ENCODE peak calls at places on chromosomes 6 and 20, in seven cellular contexts. Z, J, T, C, P, D and U are unnamed samples.

GRCh38 chr6:24344981-24345380 is 12.9 kb downstream of the DCDC2 start:
- DNase-seq in Z (no peak), J (no peak), T (no peak), C (no peak), P (no peak), D (no peak), U (no peak)

GRCh38 chr6:41505084-41506049 is 40.8 kb upstream of the FOXP4 start:
- DNase-seq in Z (no peak), J (no peak), T (peak; percentile 91), C (no peak), P (no peak), D (no peak), U (no peak)

GRCh38 chr6:85015396-85015990 is 251.1 kb upstream of the TBX18 start:
- DNase-seq in Z (no peak), J (peak; percentile 63), T (peak; percentile 17), C (peak; percentile 57), P (peak; percentile 26), D (peak; percentile 61), U (peak; percentile 33)

GRCh38 chr20:46779831-46780230 is 70.4 kb downstream of the SLC2A10 start:
- DNase-seq in Z (no peak), J (no peak), T (no peak), C (no peak), P (no peak), D (no peak), U (peak; percentile 27)

GRCh38 chr20:46694484-46694883 is 5.2 kb upstream of the TP53RK start:
- DNase-seq in Z (peak; percentile 27), J (no peak), T (no peak), C (no peak), P (no peak), D (peak; percentile 70), U (no peak)

GRCh38 chr6:5656226-5656625 is 350.5 kb downstream of the NRN1 start:
- DNase-seq in Z (no peak), J (no peak), T (no peak), C (no peak), P (no peak), D (no peak), U (no peak)

GRCh38 chr6:33578588-33579011 is 1.5 kb downstream of the BAK1 start:
- DNase-seq in Z (no peak), J (no peak), T (no peak), C (no peak), P (no peak), D (peak; percentile 56), U (no peak)

GRCh38 chr6:136586295-136586694 is 36.1 kb upstream of the MAP7 start:
- DNase-seq in Z (no peak), J (no peak), T (no peak), C (no peak), P (no peak), D (no peak), U (no peak)

GRCh38 chr6:10576226-10576625 is 55.1 kb downstream of the GCNT2 start:
- DNase-seq in Z (no peak), J (no peak), T (no peak), C (no peak), P (no peak), D (no peak), U (no peak)

GRCh38 chr20:48478370-48478769 is 349.4 kb downstream of the PREX1 start:
- DNase-seq in Z (no peak), J (no peak), T (no peak), C (no peak), P (no peak), D (no peak), U (no peak)

GRCh38 chr6:2940010-2940850 is 31.1 kb downstream of the SERPINB6 start:
- DNase-seq in Z (peak; percentile 99), J (no peak), T (no peak), C (no peak), P (peak; percentile 42), D (no peak), U (no peak)

GRCh38 chr20:52150440-52151258 is 40.9 kb downstream of the ZFP64 start:
- DNase-seq in Z (peak; percentile 24), J (peak; percentile 33), T (peak; percentile 65), C (no peak), P (peak; percentile 58), D (peak; percentile 37), U (peak; percentile 36)

GRCh38 chr6:165574770-165575549 is 88.1 kb downstream of the PDE10A start:
- DNase-seq in Z (no peak), J (peak; percentile 57), T (no peak), C (no peak), P (no peak), D (no peak), U (no peak)

GRCh38 chr6:81734500-81735140 is 17.9 kb downstream of the TENT5A start:
- DNase-seq in Z (no peak), J (no peak), T (no peak), C (no peak), P (no peak), D (no peak), U (no peak)

GRCh38 chr6:2529217-2529719 is 221.5 kb downstream of the MYLK4 start:
- DNase-seq in Z (no peak), J (no peak), T (no peak), C (no peak), P (no peak), D (no peak), U (no peak)

GRCh38 chr20:63128367-63128766 is 87.6 kb downstream of the YTHDF1 start:
- DNase-seq in Z (no peak), J (no peak), T (no peak), C (no peak), P (no peak), D (no peak), U (no peak)

GRCh38 chr6:72151742-72152141 is 265.4 kb downstream of the RIMS1 start:
- DNase-seq in Z (no peak), J (no peak), T (no peak), C (no peak), P (no peak), D (no peak), U (peak; percentile 16)

GRCh38 chr20:34369265-34369664 is 6.2 kb downstream of the ITCH start:
- DNase-seq in Z (no peak), J (no peak), T (no peak), C (no peak), P (no peak), D (no peak), U (no peak)

GRCh38 chr6:84026721-84027164 is 6.8 kb upstream of the MRAP2 start:
- DNase-seq in Z (no peak), J (no peak), T (no peak), C (no peak), P (peak; percentile 10), D (no peak), U (no peak)

GRCh38 chr6:105982761-105983600 is 103.2 kb upstream of the PRDM1 start:
- DNase-seq in Z (no peak), J (no peak), T (no peak), C (no peak), P (no peak), D (no peak), U (no peak)

GRCh38 chr6:147345902-147346301 is 141.7 kb downstream of the STXBP5 start:
- DNase-seq in Z (no peak), J (no peak), T (no peak), C (no peak), P (no peak), D (no peak), U (no peak)

GRCh38 chr6:19836799-19837510 is at the start of gene ID4:
- DNase-seq in Z (no peak), J (no peak), T (peak; percentile 90), C (peak; percentile 88), P (no peak), D (no peak), U (peak; percentile 86)

GRCh38 chr6:165662041-165662491 is 975 bp downstream of the PDE10A start:
- DNase-seq in Z (no peak), J (no peak), T (peak; percentile 70), C (no peak), P (no peak), D (no peak), U (no peak)

GRCh38 chr6:138817799-138818198 is 21.9 kb downstream of the ECT2L start:
- DNase-seq in Z (no peak), J (peak; percentile 99), T (no peak), C (peak; percentile 41), P (no peak), D (no peak), U (no peak)
- H3K9ac ChIP-seq in Z (no peak overlapping the region), J (peak overlapping the region; percentile 56), T (no peak overlapping the region), C (no peak overlapping the region), P (no peak overlapping the region), D (no peak overlapping the region), U (no peak overlapping the region)

DNA sequence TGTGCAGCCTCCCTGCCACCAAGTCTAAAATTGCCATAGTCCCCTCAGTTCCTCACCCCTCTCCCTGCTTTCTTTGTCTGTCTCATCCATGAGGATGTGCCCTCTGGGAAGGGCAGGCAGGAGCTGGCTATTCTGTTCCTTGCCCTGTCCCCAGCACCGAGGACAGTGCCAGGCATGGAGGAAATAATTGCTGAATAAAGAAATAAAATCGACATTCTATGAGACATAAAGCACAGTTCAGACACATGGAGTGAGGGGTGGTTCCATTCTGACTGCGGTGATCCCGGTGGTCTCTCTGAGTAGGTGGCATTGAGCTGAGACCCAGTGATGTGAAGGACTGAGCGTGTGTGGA is 23.5 kb upstream of the NOL4L start:
- DNase-seq in Z (no peak), J (no peak), T (no peak), C (no peak), P (no peak), D (no peak), U (no peak)
- TF ChIP-seq YY1 in Z (no peak), J (no peak), T (no peak), C (no peak), P (no peak), D (no peak), U (no peak)

DNA sequence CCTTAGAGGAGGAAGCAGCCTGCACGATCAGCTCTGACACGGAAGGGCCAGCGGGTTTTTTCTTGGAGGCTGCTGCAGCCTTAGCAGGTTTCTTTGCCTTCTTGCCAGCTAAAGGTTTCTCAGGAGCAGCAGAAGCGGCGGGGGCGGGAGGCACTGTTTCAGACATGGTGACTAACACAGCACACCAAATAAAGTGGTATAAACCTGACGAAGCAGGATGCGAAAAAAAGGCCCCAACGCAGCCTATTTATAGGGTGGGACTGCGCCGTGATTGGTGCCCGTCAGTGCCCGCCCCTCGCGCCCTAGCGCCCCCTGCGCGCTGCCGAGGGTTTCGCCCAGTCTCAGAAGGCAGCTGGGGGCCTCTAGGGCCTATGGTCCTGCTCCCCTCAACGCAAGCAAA is 55.0 kb downstream of the TRIM38 start:
- DNase-seq in Z (no peak), J (no peak), T (no peak), C (no peak), P (no peak), D (no peak), U (no peak)
- H3K9ac ChIP-seq in Z (no peak overlapping the region), J (no peak overlapping the region), T (no peak overlapping the region), C (peak overlapping the region; percentile 78), P (no peak overlapping the region), D (no peak overlapping the region), U (no peak overlapping the region)

DNA sequence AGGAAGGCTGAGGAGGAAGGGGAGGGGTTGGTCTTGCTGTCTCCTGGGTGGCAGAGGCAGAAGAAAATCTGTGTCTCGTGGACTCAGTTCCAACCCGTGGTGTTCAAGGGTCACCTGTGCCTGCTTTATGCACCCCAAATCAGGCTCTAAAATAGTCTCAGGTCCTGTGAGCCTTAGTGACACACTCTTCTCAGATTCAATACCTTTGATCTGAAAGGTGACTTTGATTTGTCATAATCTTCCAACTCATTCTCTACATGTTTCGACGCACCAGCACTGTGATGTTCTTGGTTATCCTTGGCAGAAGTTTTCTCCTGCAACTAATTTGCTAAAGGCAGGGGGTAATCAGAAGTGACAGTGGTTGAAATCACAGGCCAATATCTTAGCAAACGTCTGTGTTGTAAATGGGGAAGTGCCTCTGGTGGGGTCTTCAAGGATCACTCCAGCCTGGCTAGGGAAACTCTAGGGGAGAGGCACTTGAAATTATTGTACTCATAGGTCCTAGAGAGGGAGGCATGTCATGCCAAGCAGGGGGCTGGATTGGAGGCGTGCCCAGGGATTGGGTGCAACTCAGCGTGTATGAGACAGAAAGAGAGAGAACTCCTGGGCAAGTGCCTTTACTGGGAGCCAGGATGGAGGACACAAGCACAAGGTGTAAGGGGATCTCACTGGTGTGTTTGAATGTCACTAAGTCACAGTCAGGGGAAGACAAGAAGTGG is 19.0 kb upstream of the PRND start:
- DNase-seq in Z (no peak), J (no peak), T (no peak), C (no peak), P (no peak), D (no peak), U (no peak)
- TF ChIP-seq YY1 in Z (no peak), J (no peak), T (no peak), C (no peak), P (no peak), D (no peak), U (no peak)